ENCODE peak calls at places on chromosomes 3 and 15, in ten cellular contexts. G, E, N, T, Q, O, R, B, X and H are unnamed samples.

GRCh38 chr15:71110800-71111565 is 4.3 kb upstream of the THSD4 start:
- DNase-seq in T (no peak), N (no peak), E (no peak), O (no peak), X (no peak), G (no peak), R (no peak), B (no peak), Q (no peak), H (no peak)

GRCh38 chr3:194872669-194872977 is 186.9 kb downstream of the FAM43A start:
- DNase-seq in N (no peak), O (peak; percentile 10), G (no peak), R (no peak), E (no peak), B (no peak), Q (no peak), T (no peak), X (no peak), H (no peak)

GRCh38 chr15:39018966-39019365 is 454.4 kb upstream of the RASGRP1 start:
- DNase-seq in O (no peak), R (no peak), Q (no peak), T (no peak), N (no peak), G (no peak), X (no peak), B (no peak), E (no peak), H (no peak)

GRCh38 chr3:197006446-197006845 is 23.2 kb downstream of the MELTF start:
- DNase-seq in G (no peak), B (no peak), T (peak; percentile 51), R (no peak), E (no peak), N (no peak), X (no peak), Q (no peak), O (no peak), H (no peak)

GRCh38 chr3:146581877-146582508 is 23.2 kb downstream of the PLSCR5 start:
- DNase-seq in Q (no peak), N (no peak), X (no peak), T (no peak), B (no peak), E (no peak), R (no peak), G (no peak), O (no peak), H (no peak)

GRCh38 chr15:90991587-90992285 is 2.6 kb downstream of the PRC1 start:
- DNase-seq in E (no peak), B (no peak), Q (no peak), G (no peak), O (no peak), R (no peak), N (no peak), X (no peak), T (no peak), H (no peak)

GRCh38 chr15:39219608-39220007 is 361.3 kb upstream of the THBS1 start:
- DNase-seq in E (no peak), T (no peak), R (no peak), N (no peak), G (no peak), O (no peak), B (no peak), Q (no peak), X (no peak), H (no peak)

GRCh38 chr3:74271541-74271940 is 342.9 kb downstream of the CNTN3 start:
- DNase-seq in O (no peak), G (no peak), Q (no peak), E (no peak), R (no peak), N (no peak), T (no peak), B (no peak), X (no peak), H (no peak)

GRCh38 chr15:81289910-81290309 is 34.0 kb downstream of the STARD5 start:
- DNase-seq in E (no peak), O (no peak), R (no peak), Q (no peak), G (no peak), T (no peak), X (no peak), N (no peak), B (no peak), H (no peak)

DNA sequence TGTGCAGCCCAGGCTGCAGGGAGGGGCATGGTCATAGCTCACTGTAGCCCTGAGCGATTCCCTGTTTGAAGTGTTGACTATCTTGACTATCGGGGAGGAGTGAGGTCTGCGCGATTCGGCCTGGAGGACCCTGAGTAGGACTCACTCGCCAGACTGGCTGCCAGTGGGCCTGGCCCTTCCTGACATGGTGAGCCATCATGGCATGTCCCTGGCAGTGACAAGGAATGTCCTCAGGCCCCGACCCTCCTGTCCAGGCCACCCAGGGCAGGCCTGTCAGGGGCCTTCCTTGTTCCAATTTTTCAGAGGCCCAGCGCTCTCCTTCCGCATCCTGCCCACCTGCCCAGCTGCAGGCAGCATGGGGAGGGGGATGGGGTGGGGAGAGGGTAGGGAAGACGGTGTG is 5.2 kb upstream of the OCA2 start:
- DNase-seq in X (no peak), T (peak; percentile 65), E (no peak), N (peak; percentile 55), R (no peak), B (no peak), O (no peak), G (no peak), Q (no peak), H (peak; percentile 49)
- H3K27me3 ChIP-seq in X (no peaks in the 10 kb centered on the region), T (peaks cover 72% of the 10 kb centered on the region), E (no peaks in the 10 kb centered on the region), N (peaks cover 34% of the 10 kb centered on the region), R (peaks cover 40% of the 10 kb centered on the region), B (peaks cover 23% of the 10 kb centered on the region), O (no peaks in the 10 kb centered on the region), G (no peaks in the 10 kb centered on the region), Q (no peaks in the 10 kb centered on the region), H (peaks cover 9% of the 10 kb centered on the region)

GRCh38 chr3:157088506-157089454 is 71.2 kb downstream of the CCNL1 start:
- DNase-seq in O (peak; percentile 78), G (peak; percentile 97), Q (peak; percentile 93), T (peak; percentile 98), R (peak; percentile 96), E (peak; percentile 96), N (peak; percentile 97), B (peak; percentile 95), X (peak; percentile 93), H (peak; percentile 99)

GRCh38 chr3:157089455-157090221 is 70.3 kb downstream of the CCNL1 start:
- DNase-seq in X (peak; percentile 36), B (peak; percentile 56), Q (peak; percentile 55), N (no peak), R (peak; percentile 67), E (peak; percentile 33), T (no peak), G (peak; percentile 55), O (no peak), H (peak; percentile 77)

GRCh38 chr3:157093096-157093495 is 66.9 kb downstream of the CCNL1 start:
- DNase-seq in X (no peak), B (no peak), O (no peak), T (no peak), E (no peak), N (no peak), Q (no peak), R (no peak), G (peak; percentile 37), H (no peak)

GRCh38 chr3:157092219-157092618 is 67.7 kb downstream of the CCNL1 start:
- DNase-seq in X (no peak), O (no peak), R (no peak), E (no peak), B (no peak), N (no peak), T (peak; percentile 36), G (no peak), Q (no peak), H (no peak)

DNA sequence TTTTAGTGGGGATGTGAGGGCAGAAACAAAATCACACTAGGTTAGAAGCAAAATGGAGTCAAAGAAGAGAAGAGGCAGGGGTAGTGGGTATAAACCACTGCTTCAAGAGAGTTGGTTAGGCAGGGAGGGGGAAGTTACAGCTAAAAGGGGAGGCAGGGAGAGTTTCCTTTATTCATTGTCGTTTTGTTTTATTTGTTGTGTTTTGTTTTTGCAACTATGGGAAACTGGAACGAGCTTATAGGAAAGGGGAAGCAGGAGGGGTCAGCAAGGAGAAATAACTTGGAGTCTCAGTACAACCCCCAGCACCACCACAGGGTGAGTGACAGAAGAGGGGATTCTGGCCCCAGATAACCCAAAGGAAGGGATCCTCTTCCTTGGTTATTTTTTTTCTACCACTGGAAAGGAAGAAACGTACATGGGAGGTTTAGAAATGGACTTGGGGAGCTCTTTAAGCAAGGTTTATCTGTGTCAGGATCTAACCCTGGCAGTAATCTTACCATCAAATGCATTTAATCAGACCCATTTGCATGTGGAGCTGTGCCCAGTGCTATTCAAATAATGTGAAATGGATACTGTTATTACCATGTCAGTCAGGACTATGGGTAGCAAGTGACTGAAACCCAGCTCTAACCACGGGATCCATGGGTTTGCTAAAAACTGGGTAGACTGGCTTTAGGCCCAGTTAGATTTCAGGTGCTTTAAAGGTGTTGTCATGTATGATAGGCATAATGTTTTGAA is 68.7 kb downstream of the CCNL1 start:
- DNase-seq in O (no peak), T (peak; percentile 9), B (no peak), N (no peak), E (no peak), X (no peak), R (no peak), G (no peak), Q (no peak), H (no peak)
- H3K27ac ChIP-seq in O (no peak overlapping the region), T (peak overlapping the region; percentile 4), B (peak overlapping the region; percentile 100), N (no peak overlapping the region), E (no peak overlapping the region), X (no peak overlapping the region), R (peak overlapping the region; percentile 100), G (peak overlapping the region; percentile 98), Q (no peak overlapping the region), H (no peak overlapping the region)

DNA sequence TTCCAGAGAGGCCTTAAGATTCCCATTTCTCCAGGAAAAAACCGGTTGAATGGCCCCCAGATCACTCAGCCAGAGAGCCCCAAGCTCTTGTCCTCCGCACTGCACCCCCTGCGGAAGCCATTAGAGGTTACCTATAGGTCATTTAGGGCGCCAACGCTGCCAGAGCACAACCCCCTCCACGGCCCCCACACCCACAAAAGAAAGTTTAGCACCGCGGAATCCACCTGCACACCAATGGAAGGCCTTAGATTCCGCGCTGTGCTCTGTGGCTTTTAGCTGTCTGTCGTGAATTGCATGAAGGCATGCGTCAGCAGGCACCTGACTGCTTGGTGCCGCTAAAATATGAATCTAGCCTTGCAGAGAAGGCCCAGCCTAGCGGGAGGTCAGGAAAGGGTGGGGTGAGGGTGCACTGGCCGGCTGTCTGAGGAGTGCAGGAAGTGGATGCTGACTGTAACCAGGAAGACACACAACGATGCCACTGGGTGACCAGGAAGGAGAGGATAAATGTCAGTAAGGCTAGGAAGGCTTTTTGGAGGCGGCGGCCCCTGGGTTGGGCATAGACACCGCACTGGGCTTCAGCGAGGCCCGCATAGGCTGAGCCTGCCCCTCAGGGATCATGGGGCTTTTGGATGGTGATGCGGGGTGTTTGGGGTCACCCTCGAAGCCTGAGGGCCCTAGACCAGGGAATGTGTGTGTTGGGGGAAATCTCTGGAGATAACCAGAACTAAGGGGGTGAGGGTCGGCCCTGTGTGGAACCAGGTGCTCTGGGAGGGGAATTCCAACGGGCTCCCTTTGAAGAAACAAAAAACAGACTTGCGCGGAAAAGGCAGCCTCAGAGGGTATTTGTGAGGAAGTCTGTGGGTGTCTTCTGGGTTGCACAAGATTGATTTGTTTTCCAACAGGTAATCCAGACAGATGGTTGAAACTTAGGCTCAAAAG is 964 bp upstream of the NUP210 start:
- DNase-seq in E (no peak), G (no peak), O (no peak), B (peak; percentile 30), N (no peak), Q (no peak), T (peak; percentile 89), R (peak; percentile 60), X (peak; percentile 5), H (no peak)
- TF ChIP-seq POLR2A in E (no peak), G (no peak), O (no peak), B (no peak), N (no peak), Q (no peak), T (no peak), R (no peak), X (no peak), H (no peak)

GRCh38 chr3:134754768-134755559 is 40.1 kb upstream of the EPHB1 start:
- DNase-seq in G (peak; percentile 57), E (no peak), T (no peak), N (no peak), Q (no peak), R (peak; percentile 11), O (peak; percentile 10), X (peak; percentile 9), B (peak; percentile 35), H (no peak)
- H3K27me3 ChIP-seq in G (no peaks in the 10 kb centered on the region), E (no peaks in the 10 kb centered on the region), T (peaks cover 5% of the 10 kb centered on the region), N (no peaks in the 10 kb centered on the region), Q (no peaks in the 10 kb centered on the region), R (no peaks in the 10 kb centered on the region), O (peaks cover 27% of the 10 kb centered on the region), X (no peaks in the 10 kb centered on the region), B (no peaks in the 10 kb centered on the region), H (no peaks in the 10 kb centered on the region)